ENCODE peak calls at places on chromosome 11, in five cellular contexts. One of them, this sample, is unnamed. For H3K4me1, the result is how much of the 10 kb centered on the place peaks cover.

GRCh38 chr11:57318178-57318577 is 6.6 kb downstream of the TNKS1BP1 start:
- DNase-seq in stomach: peak
- DNase-seq in body of pancreas: peak
- DNase-seq in K562: no peak
- DNase-seq in A549: no peak
- DNase-seq in this sample: no peak

GRCh38 chr11:113947989-113948388 is 26.9 kb upstream of the HTR3A start:
- DNase-seq in K562: no peak
- DNase-seq in body of pancreas: no peak
- DNase-seq in stomach: no peak
- DNase-seq in A549: no peak
- DNase-seq in this sample: no peak

GRCh38 chr11:99069831-99070444 is 49.2 kb downstream of the CNTN5 start:
- DNase-seq in A549: no peak
- DNase-seq in body of pancreas: peak
- DNase-seq in K562: no peak
- DNase-seq in stomach: no peak
- DNase-seq in this sample: no peak

GRCh38 chr11:121418625-121419114 is 33.4 kb upstream of the SORL1 start:
- DNase-seq in K562: no peak
- DNase-seq in A549: no peak
- DNase-seq in stomach: no peak
- DNase-seq in body of pancreas: no peak
- DNase-seq in this sample: peak

GRCh38 chr11:43962383-43962969 is 20.0 kb downstream of the C11orf96 start:
- DNase-seq in A549: no peak
- DNase-seq in stomach: no peak
- DNase-seq in body of pancreas: no peak
- DNase-seq in K562: no peak
- DNase-seq in this sample: peak

GRCh38 chr11:105589346-105589745 is 20.5 kb upstream of the GRIA4 start:
- DNase-seq in body of pancreas: no peak
- DNase-seq in K562: no peak
- DNase-seq in A549: no peak
- DNase-seq in stomach: no peak
- DNase-seq in this sample: no peak

GRCh38 chr11:25242928-25243327 is 746.1 kb downstream of the LUZP2 start:
- DNase-seq in stomach: no peak
- DNase-seq in K562: no peak
- DNase-seq in body of pancreas: no peak
- DNase-seq in A549: no peak
- DNase-seq in this sample: no peak

GRCh38 chr11:67417425-67417824 is 1.9 kb downstream of the CARNS1 start:
- DNase-seq in K562: no peak
- DNase-seq in stomach: no peak
- DNase-seq in body of pancreas: no peak
- DNase-seq in A549: no peak
- DNase-seq in this sample: no peak

GRCh38 chr11:66958956-66959274 is 732 bp upstream of the PC start:
- DNase-seq in A549: no peak
- DNase-seq in body of pancreas: no peak
- DNase-seq in stomach: no peak
- DNase-seq in K562: no peak
- DNase-seq in this sample: no peak

GRCh38 chr11:107669156-107669740 is 42.6 kb downstream of the SLN start:
- DNase-seq in stomach: no peak
- DNase-seq in K562: no peak
- DNase-seq in A549: no peak
- DNase-seq in body of pancreas: no peak
- DNase-seq in this sample: no peak

GRCh38 chr11:25734592-25735211 is 597.2 kb upstream of the ANO3 start:
- DNase-seq in K562: no peak
- DNase-seq in A549: no peak
- DNase-seq in stomach: no peak
- DNase-seq in body of pancreas: no peak
- DNase-seq in this sample: no peak

GRCh38 chr11:69923196-69923595 is 104.0 kb upstream of the FGF3 start:
- DNase-seq in A549: no peak
- DNase-seq in K562: no peak
- DNase-seq in stomach: no peak
- DNase-seq in body of pancreas: no peak
- DNase-seq in this sample: peak

GRCh38 chr11:2558402-2558801 is 113.6 kb downstream of the KCNQ1 start:
- DNase-seq in body of pancreas: no peak
- DNase-seq in A549: no peak
- DNase-seq in K562: no peak
- DNase-seq in stomach: no peak
- DNase-seq in this sample: no peak

GRCh38 chr11:96204721-96205459 is 138.1 kb downstream of the MAML2 start:
- DNase-seq in K562: no peak
- DNase-seq in A549: no peak
- DNase-seq in body of pancreas: no peak
- DNase-seq in stomach: no peak
- DNase-seq in this sample: no peak

GRCh38 chr11:16309226-16309625 is 47.1 kb downstream of the SOX6 start:
- DNase-seq in K562: no peak
- DNase-seq in A549: no peak
- DNase-seq in body of pancreas: no peak
- DNase-seq in stomach: no peak
- DNase-seq in this sample: no peak

GRCh38 chr11:124612045-124612444 is 817 bp downstream of the PANX3 start:
- DNase-seq in A549: no peak
- DNase-seq in stomach: no peak
- DNase-seq in K562: no peak
- DNase-seq in body of pancreas: no peak
- DNase-seq in this sample: no peak

GRCh38 chr11:68806931-68807844 is 34.5 kb downstream of the CPT1A start:
- DNase-seq in K562: no peak
- DNase-seq in A549: no peak
- DNase-seq in body of pancreas: no peak
- DNase-seq in stomach: no peak
- DNase-seq in this sample: no peak

GRCh38 chr11:119717839-119718534 is 11.0 kb downstream of the NECTIN1 start:
- DNase-seq in body of pancreas: no peak
- DNase-seq in K562: no peak
- DNase-seq in A549: no peak
- DNase-seq in stomach: no peak
- DNase-seq in this sample: no peak

GRCh38 chr11:96234866-96235441 is 108.0 kb downstream of the MAML2 start:
- DNase-seq in A549: no peak
- DNase-seq in stomach: no peak
- DNase-seq in body of pancreas: no peak
- DNase-seq in K562: no peak
- DNase-seq in this sample: no peak

GRCh38 chr11:71542856-71543743 is 5.1 kb upstream of the KRTAP5-9 start:
- DNase-seq in stomach: no peak
- DNase-seq in A549: no peak
- DNase-seq in K562: no peak
- DNase-seq in body of pancreas: no peak
- DNase-seq in this sample: no peak

GRCh38 chr11:117057317-117057716 is 40.9 kb downstream of the SIK3 start:
- DNase-seq in A549: no peak
- DNase-seq in K562: no peak
- DNase-seq in stomach: no peak
- DNase-seq in body of pancreas: no peak
- DNase-seq in this sample: no peak

GRCh38 chr11:10990160-10990559 is 132.3 kb upstream of the ZBED5 start:
- DNase-seq in stomach: no peak
- DNase-seq in body of pancreas: no peak
- DNase-seq in A549: no peak
- DNase-seq in K562: peak
- DNase-seq in this sample: no peak

GRCh38 chr11:61362542-61362875 is 335 bp downstream of the TMEM138 start:
- DNase-seq in stomach: no peak
- DNase-seq in K562: peak
- DNase-seq in body of pancreas: peak
- DNase-seq in A549: peak
- DNase-seq in this sample: no peak

GRCh38 chr11:125404811-125405481 is 91.1 kb downstream of the FEZ1 start:
- DNase-seq in stomach: peak
- DNase-seq in K562: peak
- DNase-seq in A549: peak
- DNase-seq in body of pancreas: peak
- DNase-seq in this sample: peak

GRCh38 chr11:10872097-10872496 is 14.2 kb upstream of the ZBED5 start:
- DNase-seq in K562: no peak
- DNase-seq in stomach: no peak
- DNase-seq in body of pancreas: no peak
- DNase-seq in A549: no peak
- DNase-seq in this sample: no peak

GRCh38 chr11:87173185-87174039 is 135.7 kb downstream of the TMEM135 start:
- DNase-seq in A549: peak
- DNase-seq in body of pancreas: no peak
- DNase-seq in K562: no peak
- DNase-seq in stomach: no peak
- DNase-seq in this sample: no peak

GRCh38 chr11:73218106-73218829 is at the start of gene P2RY2:
- DNase-seq in A549: peak
- DNase-seq in K562: no peak
- DNase-seq in body of pancreas: peak
- DNase-seq in stomach: peak
- DNase-seq in this sample: peak

GRCh38 chr11:2843551-2843950 is 42.0 kb downstream of the CDKN1C start:
- DNase-seq in stomach: no peak
- DNase-seq in A549: no peak
- DNase-seq in body of pancreas: no peak
- DNase-seq in K562: no peak
- DNase-seq in this sample: no peak

GRCh38 chr11:118358071-118358470 is 1.3 kb upstream of the UBE4A start:
- DNase-seq in K562: no peak
- DNase-seq in stomach: no peak
- DNase-seq in A549: no peak
- DNase-seq in body of pancreas: no peak
- DNase-seq in this sample: no peak

GRCh38 chr11:118364956-118365615 is 5.7 kb downstream of the UBE4A start:
- DNase-seq in body of pancreas: no peak
- DNase-seq in A549: no peak
- DNase-seq in K562: no peak
- DNase-seq in stomach: no peak
- DNase-seq in this sample: no peak

DNA sequence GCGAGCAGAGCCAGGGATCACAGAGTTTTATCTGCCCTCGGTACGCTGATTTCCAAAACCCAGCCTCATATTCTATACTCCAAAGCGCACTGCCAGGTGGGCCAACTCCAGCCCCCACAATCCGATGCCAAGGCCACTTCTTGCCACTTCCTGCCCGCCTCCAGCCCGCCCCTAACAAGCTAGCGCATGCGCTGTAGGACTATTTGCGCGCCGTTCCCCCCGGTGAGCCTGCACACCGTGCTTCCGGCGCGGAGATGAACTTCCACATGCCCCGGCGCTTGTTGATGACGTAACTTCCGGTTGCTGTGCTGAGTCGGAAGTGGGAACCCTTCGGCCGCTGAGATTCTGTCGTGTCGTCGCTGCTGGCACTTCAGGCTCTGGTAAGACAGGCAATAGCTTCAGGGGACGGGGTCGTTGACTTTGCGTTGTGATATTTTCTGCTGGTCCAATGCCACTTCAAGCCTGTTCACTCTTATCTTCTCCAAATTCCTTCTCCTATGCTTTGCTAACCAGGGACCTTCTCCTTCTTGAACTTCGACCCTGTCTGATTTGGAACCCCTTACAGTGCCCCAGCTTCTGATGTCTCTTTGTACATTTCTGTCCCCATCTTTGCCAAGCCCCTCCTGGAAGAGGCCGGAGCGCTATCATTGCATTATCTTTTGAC is at the start of gene UBE4A:
- DNase-seq in body of pancreas: peak
- DNase-seq in A549: peak
- DNase-seq in stomach: peak
- DNase-seq in K562: peak
- DNase-seq in this sample: peak
- TF ChIP-seq POLR2A in body of pancreas: peak
- TF ChIP-seq POLR2A in A549: peak
- TF ChIP-seq POLR2A in stomach: no peak
- TF ChIP-seq POLR2A in K562: peak
- TF ChIP-seq POLR2A in this sample: peak

GRCh38 chr11:129280027-129280811 is 88.1 kb upstream of the ARHGAP32 start:
- DNase-seq in A549: no peak
- DNase-seq in stomach: no peak
- DNase-seq in body of pancreas: no peak
- DNase-seq in K562: no peak
- DNase-seq in this sample: no peak

GRCh38 chr11:129281471-129282268 is 89.5 kb upstream of the ARHGAP32 start:
- DNase-seq in K562: no peak
- DNase-seq in stomach: no peak
- DNase-seq in body of pancreas: no peak
- DNase-seq in A549: no peak
- DNase-seq in this sample: no peak

GRCh38 chr11:129279326-129280026 is 87.4 kb upstream of the ARHGAP32 start:
- DNase-seq in body of pancreas: peak
- DNase-seq in A549: peak
- DNase-seq in K562: no peak
- DNase-seq in stomach: peak
- DNase-seq in this sample: peak

GRCh38 chr11:129277216-129277838 is 85.2 kb upstream of the ARHGAP32 start:
- DNase-seq in body of pancreas: no peak
- DNase-seq in A549: no peak
- DNase-seq in stomach: no peak
- DNase-seq in K562: no peak
- DNase-seq in this sample: no peak

GRCh38 chr11:129278586-129279319 is 86.6 kb upstream of the ARHGAP32 start:
- DNase-seq in A549: no peak
- DNase-seq in K562: no peak
- DNase-seq in body of pancreas: peak
- DNase-seq in stomach: no peak
- DNase-seq in this sample: peak
- H3K4me1 ChIP-seq in A549: under half
- H3K4me1 ChIP-seq in K562: under half
- H3K4me1 ChIP-seq in body of pancreas: half or more
- H3K4me1 ChIP-seq in stomach: half or more
- H3K4me1 ChIP-seq in this sample: under half

GRCh38 chr11:65572356-65573043 is at the start of gene FAM89B:
- DNase-seq in body of pancreas: peak
- DNase-seq in A549: peak
- DNase-seq in K562: peak
- DNase-seq in stomach: peak
- DNase-seq in this sample: peak
- TF ChIP-seq POLR2A in body of pancreas: peak
- TF ChIP-seq POLR2A in A549: peak
- TF ChIP-seq POLR2A in K562: no peak
- TF ChIP-seq POLR2A in stomach: no peak
- TF ChIP-seq POLR2A in this sample: no peak

GRCh38 chr11:76627541-76628082 is 42.9 kb downstream of the LRRC32 start:
- DNase-seq in stomach: no peak
- DNase-seq in K562: no peak
- DNase-seq in A549: no peak
- DNase-seq in body of pancreas: no peak
- DNase-seq in this sample: peak

GRCh38 chr11:76626266-76626665 is 44.3 kb downstream of the LRRC32 start:
- DNase-seq in A549: no peak
- DNase-seq in body of pancreas: no peak
- DNase-seq in K562: no peak
- DNase-seq in stomach: no peak
- DNase-seq in this sample: peak

GRCh38 chr11:76626921-76627391 is 43.6 kb downstream of the LRRC32 start:
- DNase-seq in stomach: no peak
- DNase-seq in A549: no peak
- DNase-seq in body of pancreas: no peak
- DNase-seq in K562: no peak
- DNase-seq in this sample: peak

GRCh38 chr11:76624515-76625379 is 45.8 kb downstream of the LRRC32 start:
- DNase-seq in A549: no peak
- DNase-seq in stomach: no peak
- DNase-seq in body of pancreas: no peak
- DNase-seq in K562: no peak
- DNase-seq in this sample: peak

GRCh38 chr11:76625787-76626186 is 44.8 kb downstream of the LRRC32 start:
- DNase-seq in stomach: no peak
- DNase-seq in A549: no peak
- DNase-seq in K562: no peak
- DNase-seq in body of pancreas: no peak
- DNase-seq in this sample: no peak
- H3K4me1 ChIP-seq in stomach: under half
- H3K4me1 ChIP-seq in A549: under half
- H3K4me1 ChIP-seq in K562: under half
- H3K4me1 ChIP-seq in body of pancreas: under half
- H3K4me1 ChIP-seq in this sample: under half